ENCODE peak calls at places on chromosomes 11 and 22, in ten cellular contexts. N is adrenal gland, J is A549, E is H1, Q is spleen, D is thyroid gland, B is IMR-90, S is HepG2, C is heart left ventricle, Y is HCT116. W is an unnamed sample.

GRCh38 chr11:45076761-45077160 is 69.7 kb upstream of the PRDM11 start:
- DNase-seq in E (no peak), Q (no peak), Y (no peak), C (no peak), B (no peak), N (no peak), J (no peak), S (no peak), D (no peak), W (no peak)

GRCh38 chr11:69495441-69496201 is 14.2 kb downstream of the LINC01488 start:
- DNase-seq in B (no peak), J (no peak), S (no peak), Q (peak), C (no peak), N (no peak), D (no peak), Y (no peak), E (no peak), W (no peak)

GRCh38 chr11:77187105-77187750 is 59.2 kb downstream of the MYO7A start:
- DNase-seq in S (no peak), Q (no peak), B (no peak), E (no peak), D (no peak), J (no peak), Y (no peak), C (no peak), N (no peak), W (no peak)

GRCh38 chr22:20027966-20028854 is 7.3 kb downstream of the TANGO2 start:
- DNase-seq in E (no peak), B (no peak), Q (peak), Y (no peak), N (no peak), J (peak), C (no peak), D (no peak), S (no peak), W (no peak)

GRCh38 chr11:35549787-35550186 is 24.4 kb upstream of the PAMR1 start:
- DNase-seq in J (peak), D (peak), Y (no peak), C (no peak), Q (no peak), N (no peak), E (no peak), S (no peak), B (peak), W (no peak)

GRCh38 chr22:48438096-48438495 is 1389.6 kb downstream of the BRD1 start:
- DNase-seq in N (no peak), B (no peak), D (no peak), C (no peak), S (no peak), E (no peak), Y (no peak), Q (peak), J (no peak), W (no peak)

GRCh38 chr11:75356613-75357012 is 5.2 kb upstream of the ARRB1 start:
- DNase-seq in N (no peak), D (no peak), S (no peak), C (no peak), Q (no peak), E (no peak), B (no peak), Y (no peak), J (no peak), W (no peak)

GRCh38 chr22:44710474-44711235 is 8.7 kb downstream of the PRR5 start:
- DNase-seq in C (no peak), E (no peak), D (no peak), Y (no peak), S (no peak), B (no peak), J (no peak), Q (peak), N (no peak), W (no peak)

GRCh38 chr11:33697997-33698396 is 2.6 kb downstream of the C11orf91 start:
- DNase-seq in E (no peak), J (no peak), Y (no peak), D (no peak), N (no peak), C (no peak), B (no peak), Q (no peak), S (no peak), W (no peak)

GRCh38 chr22:49964493-49965290 is 4.1 kb downstream of the PIM3 start:
- DNase-seq in C (no peak), J (no peak), E (peak), B (no peak), Q (peak), N (peak), D (no peak), Y (no peak), S (no peak), W (peak)

GRCh38 chr11:24226606-24227005 is 270.2 kb upstream of the LUZP2 start:
- DNase-seq in B (no peak), E (no peak), J (no peak), Q (no peak), Y (no peak), N (no peak), C (no peak), S (peak), D (no peak), W (no peak)

GRCh38 chr22:35352214-35353111 is 28.4 kb upstream of the HMOX1 start:
- DNase-seq in Q (peak), E (peak), D (no peak), J (peak), Y (no peak), S (peak), N (peak), C (peak), B (no peak), W (peak)

GRCh38 chr22:32558681-32559355 is 84.2 kb downstream of the FBXO7 start:
- DNase-seq in B (peak), D (peak), C (no peak), J (peak), Y (peak), Q (no peak), S (no peak), N (peak), E (no peak), W (peak)

GRCh38 chr22:47392054-47392347 is 629.6 kb downstream of the TBC1D22A start:
- DNase-seq in D (no peak), Q (no peak), B (no peak), J (no peak), Y (no peak), N (no peak), E (no peak), S (no peak), C (no peak), W (no peak)

GRCh38 chr11:10181811-10182210 is 112.2 kb downstream of the SBF2 start:
- DNase-seq in D (no peak), Q (no peak), C (no peak), N (no peak), J (peak), Y (peak), E (no peak), B (peak), S (peak), W (no peak)

GRCh38 chr11:132312161-132312560 is 941.7 kb downstream of the NTM start:
- DNase-seq in C (no peak), J (no peak), S (no peak), E (no peak), D (no peak), B (peak), N (no peak), Y (no peak), Q (no peak), W (no peak)

GRCh38 chr11:66951135-66951534 is 7.0 kb downstream of the PC start:
- DNase-seq in D (no peak), C (no peak), N (no peak), E (peak), Y (no peak), S (no peak), Q (no peak), J (no peak), B (no peak), W (no peak)

GRCh38 chr11:36057372-36058045 is 113.6 kb downstream of the LDLRAD3 start:
- DNase-seq in S (no peak), Q (no peak), B (no peak), D (peak), N (peak), Y (no peak), C (peak), E (no peak), J (no peak), W (no peak)

GRCh38 chr22:37276771-37277170 is 5.5 kb upstream of the CYTH4 start:
- DNase-seq in Y (no peak), D (no peak), S (no peak), N (no peak), J (no peak), C (no peak), E (no peak), B (peak), Q (peak), W (no peak)

GRCh38 chr22:50030315-50031188 is 18.0 kb upstream of the IL17REL start:
- DNase-seq in J (peak), S (peak), D (peak), Y (peak), N (peak), E (peak), Q (peak), B (peak), C (peak), W (peak)

GRCh38 chr22:38397189-38398097 is 57.6 kb downstream of the KCNJ4 start:
- DNase-seq in Y (no peak), S (no peak), E (peak), B (no peak), D (peak), J (peak), C (peak), Q (peak), N (peak), W (no peak)
- TF ChIP-seq POLR2A in Y (no peak), S (no peak), E (peak), B (no peak), D (peak), J (no peak), C (no peak), Q (no peak), N (no peak), W (peak)

GRCh38 chr22:25567305-25567704 is 2.8 kb downstream of the GRK3 start:
- DNase-seq in B (no peak), E (no peak), S (no peak), D (no peak), Q (no peak), Y (no peak), N (no peak), J (no peak), C (no peak), W (no peak)
- H3K4me3 ChIP-seq in B (no peak), E (no peak), S (no peak), D (no peak), Q (no peak), Y (no peak), N (no peak), J (no peak), C (no peak), W (no peak)

GRCh38 chr11:68315581-68315920 is 3.2 kb downstream of the LRP5 start:
- DNase-seq in B (no peak), Q (no peak), C (no peak), D (peak), E (no peak), S (no peak), J (no peak), N (no peak), Y (no peak), W (no peak)

GRCh38 chr11:68313574-68314202 is 1.3 kb downstream of the LRP5 start:
- DNase-seq in Y (no peak), B (peak), Q (no peak), D (no peak), C (no peak), S (peak), N (no peak), E (no peak), J (peak), W (no peak)

GRCh38 chr11:68314886-68315580 is 2.6 kb downstream of the LRP5 start:
- DNase-seq in B (peak), E (no peak), J (peak), S (peak), N (peak), D (peak), Y (peak), Q (no peak), C (no peak), W (no peak)

GRCh38 chr11:68312780-68313573 is 586 bp downstream of the LRP5 start:
- DNase-seq in D (peak), Q (no peak), B (no peak), N (no peak), J (no peak), Y (no peak), S (no peak), C (no peak), E (no peak), W (no peak)

DNA sequence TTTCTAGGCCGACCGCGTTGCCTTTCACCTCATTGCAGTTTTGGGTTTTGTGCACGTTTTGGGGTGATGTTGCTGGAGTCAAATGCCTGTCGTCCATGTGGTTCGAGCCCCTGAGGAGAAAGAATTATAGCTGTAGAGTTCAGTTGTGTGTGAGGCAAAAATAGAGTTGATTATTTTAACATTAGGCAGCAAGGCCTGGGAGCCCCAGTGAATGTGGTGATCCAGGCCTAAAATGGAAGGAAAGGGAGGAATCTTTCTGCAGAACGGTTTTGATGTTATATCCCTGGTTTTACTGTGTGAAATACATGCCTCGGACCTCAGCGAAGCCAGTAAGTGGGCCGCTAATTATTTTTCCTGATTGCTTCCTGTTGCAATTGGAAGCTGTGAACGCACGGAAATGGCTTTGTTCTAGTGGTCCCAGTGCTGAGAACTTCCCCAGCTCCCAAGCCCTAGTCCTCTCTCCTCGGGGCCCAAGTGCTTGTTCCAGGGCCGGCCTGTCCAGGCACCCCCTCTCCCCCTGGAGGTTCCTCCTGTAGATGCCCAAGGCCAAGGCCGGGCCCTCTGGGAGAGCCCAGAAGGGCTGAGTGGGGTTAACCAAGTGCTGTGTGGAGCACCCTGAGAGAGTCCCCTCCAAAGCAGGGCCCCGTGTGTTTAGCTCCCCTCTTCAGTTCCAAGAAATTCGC is 2.0 kb downstream of the LRP5 start:
- DNase-seq in N (no peak), B (no peak), E (no peak), C (no peak), Q (no peak), S (no peak), Y (no peak), J (peak), D (no peak), W (no peak)
- TF ChIP-seq POLR2A in N (no peak), B (no peak), E (no peak), C (no peak), Q (no peak), S (no peak), Y (no peak), J (no peak), D (no peak), W (no peak)

DNA sequence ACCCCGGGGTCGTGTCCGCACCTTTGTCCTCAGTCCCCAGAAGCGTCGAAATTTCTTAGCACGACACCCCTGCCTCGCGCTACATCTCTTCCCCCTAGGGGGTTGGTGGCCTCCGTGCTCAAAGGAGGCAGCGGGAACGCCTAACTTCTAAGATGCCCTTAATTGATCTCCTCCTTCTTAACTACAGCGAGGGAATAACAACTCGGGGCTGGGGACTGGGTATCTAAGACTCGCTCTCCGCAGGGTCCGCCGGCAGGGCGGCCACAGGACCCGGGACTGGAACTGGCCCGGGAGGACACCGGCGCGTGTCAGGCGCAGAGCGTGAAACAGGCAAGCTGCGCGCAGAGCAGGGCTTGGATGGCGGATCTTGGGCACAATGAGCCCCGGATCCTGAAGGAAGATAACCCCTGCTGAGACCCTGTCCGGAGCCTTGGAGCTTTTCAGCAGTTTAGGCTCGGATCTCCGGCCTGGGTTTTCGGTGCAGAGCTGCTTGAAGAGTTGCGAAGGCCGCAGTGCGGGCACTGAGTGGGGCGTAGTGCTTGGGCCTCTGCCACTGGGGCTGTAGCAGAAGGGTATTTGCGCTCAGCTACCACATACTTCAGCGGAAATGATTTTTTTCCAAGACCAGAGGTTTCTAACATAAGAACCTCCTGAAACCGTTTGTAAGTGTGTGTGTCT is 2.0 kb upstream of the CALCA start:
- DNase-seq in D (no peak), C (no peak), Y (no peak), Q (no peak), E (peak), S (no peak), B (no peak), N (no peak), J (no peak), W (no peak)
- H3K4me3 ChIP-seq in D (no peak), C (no peak), Y (no peak), Q (peak), E (peak), S (no peak), B (no peak), N (no peak), J (no peak), W (peak)

DNA sequence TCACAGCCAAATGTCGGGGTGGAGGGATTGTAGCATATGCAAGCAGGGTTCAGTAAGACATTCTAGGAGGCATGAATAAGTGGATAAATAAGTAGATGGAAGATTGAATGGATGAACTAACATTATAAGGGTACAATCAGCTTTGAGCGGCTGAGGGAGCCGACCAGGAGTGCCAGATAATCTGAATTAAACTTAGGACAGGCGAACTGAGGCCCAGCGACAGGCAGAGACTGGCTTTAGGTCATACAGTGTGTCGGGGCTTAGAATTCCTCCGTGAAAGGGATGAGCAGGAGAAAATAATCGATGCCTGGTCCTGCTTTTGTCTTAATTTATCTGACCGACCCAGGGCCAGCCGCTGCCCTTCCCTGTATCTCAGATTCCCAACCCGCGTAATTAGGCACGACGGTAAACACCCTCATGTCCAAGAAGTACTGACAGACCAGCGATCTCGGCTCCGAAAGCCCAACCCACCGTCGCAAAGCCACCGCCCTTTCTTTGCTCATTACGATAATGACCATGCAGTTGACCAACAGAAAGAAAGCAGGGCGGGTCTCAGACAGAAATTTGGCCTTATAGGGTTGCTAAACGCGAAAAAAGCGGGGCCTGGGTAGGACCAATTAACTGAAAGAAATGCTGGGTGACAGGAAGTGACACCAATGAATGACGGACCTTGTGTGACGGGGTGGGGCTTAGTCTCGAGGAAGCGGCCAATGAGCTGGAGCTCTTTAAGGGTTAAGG is 523 bp downstream of the ANAPC15 start:
- DNase-seq in Q (peak), S (peak), C (peak), E (no peak), D (peak), B (peak), N (peak), J (peak), Y (peak), W (peak)
- TF ChIP-seq POLR2A in Q (peak), S (peak), C (peak), E (no peak), D (peak), B (peak), N (peak), J (peak), Y (peak), W (peak)

GRCh38 chr11:57597971-57598830 is 716 bp downstream of the SERPING1 start:
- DNase-seq in B (peak), J (no peak), Y (no peak), E (peak), N (peak), S (peak), C (peak), D (peak), Q (peak), W (peak)

GRCh38 chr11:57601297-57601696 is 3.8 kb downstream of the SERPING1 start:
- DNase-seq in E (no peak), Y (no peak), J (no peak), N (no peak), C (no peak), S (no peak), B (no peak), Q (no peak), D (no peak), W (no peak)

GRCh38 chr11:57598831-57599155 is 1.3 kb downstream of the SERPING1 start:
- DNase-seq in B (peak), S (no peak), Y (no peak), E (no peak), C (no peak), D (no peak), J (no peak), N (no peak), Q (no peak), W (no peak)

GRCh38 chr11:57597461-57597892 is at the start of gene SERPING1:
- DNase-seq in N (peak), C (peak), Q (peak), J (no peak), E (no peak), B (no peak), Y (no peak), S (no peak), D (peak), W (peak)

DNA sequence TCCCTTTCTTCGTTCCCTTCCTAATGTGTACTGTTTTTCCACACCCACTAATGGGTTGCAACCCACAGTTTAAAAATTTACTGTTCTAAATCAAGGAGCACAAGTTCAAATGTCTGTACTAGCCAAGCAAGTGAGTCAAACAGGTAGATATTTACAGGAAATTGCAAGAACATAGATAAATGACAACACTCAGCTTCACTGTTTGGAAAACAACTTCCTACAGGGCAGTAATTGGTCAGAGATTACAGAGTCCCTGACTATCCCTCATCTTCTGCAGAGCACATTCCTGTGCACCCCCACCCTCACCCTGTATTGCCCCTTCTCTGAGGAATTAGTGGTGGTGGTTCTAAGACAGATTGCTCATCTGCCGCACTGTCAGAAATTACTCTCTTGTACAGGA is 1.9 kb downstream of the SERPING1 start:
- DNase-seq in Y (no peak), N (no peak), J (no peak), D (no peak), C (no peak), S (no peak), E (no peak), Q (no peak), B (no peak), W (no peak)
- H3K4me3 ChIP-seq in Y (no peak), N (no peak), J (no peak), D (no peak), C (no peak), S (no peak), E (no peak), Q (no peak), B (peak), W (no peak)